ENCODE peak calls at places on chromosome 16, in four cellular contexts. A is esophagus squamous epithelium, V is adrenal gland, X is heart left ventricle. B is an unnamed sample.

GRCh38 chr16:15033309-15033707 is 22.6 kb downstream of the NTAN1 start:
- DNase-seq in A (no peak), V (no peak), X (peak; percentile 88), B (peak; percentile 48)

GRCh38 chr16:75733305-75734141 is 7.2 kb upstream of the CPHXL start:
- DNase-seq in A (no peak), V (no peak), X (no peak), B (peak; percentile 87)

GRCh38 chr16:75028544-75028943 is 29.7 kb downstream of the ZNRF1 start:
- DNase-seq in A (no peak), V (peak; percentile 24), X (no peak), B (no peak)

GRCh38 chr16:89061590-89062380 is 31.9 kb upstream of the ACSF3 start:
- DNase-seq in A (no peak), V (no peak), X (no peak), B (no peak)

GRCh38 chr16:48960830-48961229 is 320.8 kb downstream of the CBLN1 start:
- DNase-seq in A (no peak), V (no peak), X (no peak), B (no peak)

GRCh38 chr16:48542020-48542473 is 67.9 kb downstream of the N4BP1 start:
- DNase-seq in A (no peak), V (peak; percentile 84), X (peak; percentile 62), B (peak; percentile 69)

GRCh38 chr16:23006380-23006779 is 142.9 kb downstream of the USP31 start:
- DNase-seq in A (no peak), V (no peak), X (no peak), B (no peak)

GRCh38 chr16:54815177-54815576 is 115.5 kb upstream of the IRX5 start:
- DNase-seq in A (no peak), V (no peak), X (no peak), B (no peak)

GRCh38 chr16:72126429-72126765 is 32.8 kb downstream of the DHX38 start:
- DNase-seq in A (no peak), V (no peak), X (no peak), B (no peak)

GRCh38 chr16:88414521-88415380 is 32.0 kb downstream of the ZNF469 start:
- DNase-seq in A (no peak), V (no peak), X (no peak), B (no peak)

GRCh38 chr16:31135535-31136286 is at the start of gene PRSS8:
- DNase-seq in A (no peak), V (no peak), X (no peak), B (peak; percentile 95)

GRCh38 chr16:25135239-25135878 is 23.8 kb downstream of the LCMT1 start:
- DNase-seq in A (no peak), V (no peak), X (no peak), B (no peak)

GRCh38 chr16:47258874-47259461 is 115.2 kb upstream of the NETO2 start:
- DNase-seq in A (no peak), V (no peak), X (no peak), B (no peak)

GRCh38 chr16:81513204-81514040 is 68.8 kb downstream of the CMIP start:
- DNase-seq in A (no peak), V (peak; percentile 79), X (peak; percentile 75), B (no peak)

GRCh38 chr16:89708481-89708931 is 7.0 kb upstream of the SPATA2L start:
- DNase-seq in A (no peak), V (no peak), X (peak; percentile 23), B (no peak)

GRCh38 chr16:49463529-49463928 is 89.9 kb downstream of the C16orf78 start:
- DNase-seq in A (no peak), V (peak; percentile 42), X (no peak), B (no peak)

GRCh38 chr16:59412275-59412841 is 678.2 kb upstream of the GOT2 start:
- DNase-seq in A (no peak), V (no peak), X (no peak), B (no peak)

GRCh38 chr16:29674188-29674587 is 4.8 kb upstream of the QPRT start:
- DNase-seq in A (no peak), V (peak; percentile 82), X (peak; percentile 50), B (peak; percentile 57)

GRCh38 chr16:77009453-77009852 is 181.5 kb upstream of the MON1B start:
- DNase-seq in A (no peak), V (no peak), X (no peak), B (no peak)

GRCh38 chr16:59198487-59198886 is 464.4 kb upstream of the GOT2 start:
- DNase-seq in A (no peak), V (no peak), X (no peak), B (no peak)

GRCh38 chr16:82070656-82071369 is 35.8 kb downstream of the HSD17B2 start:
- DNase-seq in A (no peak), V (no peak), X (no peak), B (no peak)

GRCh38 chr16:17744903-17745581 is 274.3 kb upstream of the XYLT1 start:
- DNase-seq in A (no peak), V (no peak), X (no peak), B (no peak)

GRCh38 chr16:88500255-88500661 is 47.2 kb downstream of the ZFPM1 start:
- DNase-seq in A (no peak), V (peak; percentile 78), X (peak; percentile 58), B (no peak)

GRCh38 chr16:49575352-49576172 is 202.0 kb downstream of the C16orf78 start:
- DNase-seq in A (peak; percentile 17), V (peak; percentile 61), X (peak; percentile 55), B (peak; percentile 71)

GRCh38 chr16:77306050-77306616 is 106.9 kb downstream of the SYCE1L start:
- DNase-seq in A (no peak), V (no peak), X (no peak), B (no peak)

GRCh38 chr16:30005341-30006094 is 5.3 kb downstream of the DOC2A start:
- DNase-seq in A (no peak), V (peak; percentile 60), X (no peak), B (peak; percentile 21)

GRCh38 chr16:4415538-4416199 is 727 bp downstream of the CORO7 start:
- DNase-seq in A (no peak), V (peak; percentile 78), X (no peak), B (peak; percentile 39)

GRCh38 chr16:51550785-51551184 is 399.7 kb upstream of the SALL1 start:
- DNase-seq in A (no peak), V (no peak), X (no peak), B (no peak)

GRCh38 chr16:71882505-71883192 is 1.3 kb downstream of the ZNF821 start:
- DNase-seq in A (no peak), V (peak; percentile 89), X (peak; percentile 45), B (peak; percentile 68)

GRCh38 chr16:20905576-20905975 is 5.0 kb downstream of the LYRM1 start:
- DNase-seq in A (no peak), V (no peak), X (no peak), B (no peak)

GRCh38 chr16:86498661-86499493 is 11.4 kb upstream of the FOXF1 start:
- DNase-seq in A (no peak), V (no peak), X (no peak), B (no peak)

GRCh38 chr16:75289189-75289588 is 37.8 kb upstream of the BCAR1 start:
- DNase-seq in A (no peak), V (no peak), X (peak; percentile 63), B (peak; percentile 49)

GRCh38 chr16:88957456-88957767 is 19.6 kb downstream of the CBFA2T3 start:
- DNase-seq in A (no peak), V (no peak), X (no peak), B (no peak)

GRCh38 chr16:80654094-80654862 is 113.5 kb downstream of the DYNLRB2 start:
- DNase-seq in A (no peak), V (no peak), X (no peak), B (no peak)

GRCh38 chr16:49441366-49441780 is 67.8 kb downstream of the C16orf78 start:
- DNase-seq in A (no peak), V (peak; percentile 64), X (peak; percentile 51), B (peak; percentile 36)

GRCh38 chr16:8660841-8661301 is 13.5 kb upstream of the ABAT start:
- DNase-seq in A (no peak), V (peak; percentile 88), X (peak; percentile 49), B (peak; percentile 79)

GRCh38 chr16:77788196-77789084 is at the start of gene VAT1L:
- DNase-seq in A (no peak), V (peak; percentile 76), X (peak; percentile 34), B (peak; percentile 32)

GRCh38 chr16:11067266-11067665 is 122.9 kb downstream of the CLEC16A start:
- DNase-seq in A (no peak), V (no peak), X (no peak), B (no peak)
- H3K27ac ChIP-seq in A (no peak overlapping the region), V (no peak overlapping the region), X (no peak overlapping the region), B (no peak overlapping the region)

DNA sequence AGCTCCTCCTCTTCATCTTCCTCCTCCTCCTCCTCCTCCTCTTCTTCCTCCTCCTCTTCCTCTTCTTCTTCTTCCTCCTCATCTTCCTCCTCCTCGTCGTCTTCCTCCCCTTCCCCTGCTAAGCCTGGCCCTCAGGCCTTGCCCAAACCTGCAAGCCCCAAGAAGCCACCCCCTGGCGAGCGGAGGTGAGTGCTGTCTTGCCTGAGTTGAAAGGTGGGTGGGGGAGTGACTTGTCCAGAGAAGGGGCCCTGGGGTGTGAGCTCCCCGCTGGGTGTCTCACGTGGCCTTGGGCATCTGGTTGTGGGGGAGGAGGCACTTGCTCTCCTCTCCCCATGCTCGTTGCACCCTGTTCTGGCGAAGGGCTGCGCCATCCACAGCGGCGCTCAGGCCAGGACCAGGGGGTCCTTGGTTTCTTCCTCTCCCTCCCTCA is 8.0 kb downstream of the ELOB start:
- DNase-seq in A (no peak), V (no peak), X (no peak), B (no peak)
- H3K27ac ChIP-seq in A (peak overlapping the region; percentile 85), V (peak overlapping the region; percentile 45), X (no peak overlapping the region), B (no peak overlapping the region)

DNA sequence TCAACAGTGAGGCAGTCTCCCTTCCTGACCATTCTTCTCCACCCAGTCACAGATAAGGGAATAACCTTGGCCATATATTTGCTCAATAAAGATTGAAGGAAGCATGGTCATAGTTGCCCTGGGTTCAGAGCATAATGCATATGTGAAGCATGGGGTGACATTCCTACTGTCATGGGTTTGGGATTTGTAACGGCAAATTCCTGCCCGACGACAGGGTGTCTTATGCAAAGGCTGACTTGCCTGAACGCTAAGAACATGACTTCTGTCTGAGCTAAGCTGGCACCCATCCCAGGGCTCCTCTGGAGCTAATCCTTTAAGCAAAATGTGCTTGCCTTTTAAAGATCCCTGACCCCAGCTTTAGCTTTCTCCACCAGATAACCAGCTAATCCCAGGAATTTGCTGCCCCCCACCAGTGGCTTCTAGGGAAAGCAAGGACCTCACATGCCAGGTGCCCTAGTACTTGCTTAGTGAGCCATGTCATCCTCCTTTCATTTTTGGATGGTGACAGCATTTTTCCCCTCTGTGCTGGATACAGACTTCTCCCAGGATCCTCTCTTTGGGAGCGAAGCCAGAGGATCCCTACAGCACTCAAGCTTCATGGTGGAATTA is 11.7 kb downstream of the SLC7A6OS start:
- DNase-seq in A (no peak), V (peak; percentile 93), X (peak; percentile 78), B (peak; percentile 80)
- H3K27ac ChIP-seq in A (peak overlapping the region; percentile 69), V (peak overlapping the region; percentile 79), X (peak overlapping the region; percentile 78), B (peak overlapping the region; percentile 60)

DNA sequence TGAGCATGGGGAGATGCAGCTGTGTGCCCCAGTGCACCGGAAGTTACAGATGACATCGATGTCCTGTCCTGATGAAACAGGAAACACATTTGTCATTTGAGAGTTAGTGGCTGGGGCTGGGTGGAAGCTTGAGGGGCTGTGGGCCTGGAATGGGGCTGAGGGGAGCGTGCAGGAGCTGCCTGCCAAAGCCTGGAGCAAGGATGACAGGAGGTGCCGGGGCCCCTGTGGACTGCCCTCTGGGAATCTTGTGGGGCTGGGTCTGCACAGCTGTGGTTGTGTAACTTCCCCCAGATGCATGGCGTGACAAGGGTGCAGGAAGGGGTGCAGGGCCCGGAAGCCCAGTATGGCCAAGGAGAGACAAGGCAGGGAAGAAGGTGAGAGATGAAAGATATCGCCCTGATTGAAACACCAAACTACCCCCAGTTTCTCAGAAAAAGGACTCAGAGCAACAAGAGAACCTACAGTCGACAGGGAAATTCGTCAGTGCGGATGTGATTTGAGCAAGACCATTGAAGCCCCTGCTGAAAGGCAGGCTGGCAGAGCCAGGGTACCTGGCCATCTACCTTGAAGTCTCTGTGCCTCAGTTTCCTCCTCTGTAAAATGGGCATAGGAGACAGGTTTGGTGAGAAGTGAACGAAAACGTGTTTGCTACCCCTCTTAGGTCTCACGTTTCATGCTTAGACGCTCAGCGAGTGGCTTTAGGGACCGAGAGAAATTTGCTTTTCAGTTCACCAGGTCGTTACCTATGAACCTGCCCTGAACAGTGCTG is 8.8 kb downstream of the MMP25 start:
- DNase-seq in A (no peak), V (no peak), X (no peak), B (no peak)
- H3K27ac ChIP-seq in A (no peak overlapping the region), V (no peak overlapping the region), X (no peak overlapping the region), B (no peak overlapping the region)